ENCODE peak calls at places on chromosomes 1 and 21, in five cellular contexts. F is H1, L is stomach, C is fibroblast of lung, I is HAP-1. A is an unnamed sample.

GRCh38 chr1:33624991-33625870 is 152.8 kb downstream of the ZSCAN20 start:
- DNase-seq in F (no peak), I (no peak), L (no peak), C (no peak), A (no peak)

GRCh38 chr1:8448906-8449661 is 131.2 kb downstream of the SLC45A1 start:
- DNase-seq in L (no peak), F (no peak), I (no peak), C (peak; percentile 41), A (no peak)

GRCh38 chr1:14955402-14955801 is 198.1 kb upstream of the TMEM51 start:
- DNase-seq in I (no peak), L (no peak), F (no peak), C (no peak), A (no peak)

GRCh38 chr1:145887631-145888030 is 2.0 kb upstream of the ANKRD35 start:
- DNase-seq in I (peak; percentile 25), F (no peak), L (no peak), C (no peak), A (no peak)

GRCh38 chr1:201419737-201420607 is 1.6 kb downstream of the TNNI1 start:
- DNase-seq in C (no peak), I (no peak), F (no peak), L (no peak), A (no peak)

GRCh38 chr1:156053770-156054499 is at the start of gene UBQLN4:
- DNase-seq in F (no peak), C (peak; percentile 82), L (peak; percentile 91), I (peak; percentile 73), A (peak; percentile 95)

GRCh38 chr1:199862047-199862446 is 165.5 kb upstream of the NR5A2 start:
- DNase-seq in L (no peak), C (no peak), F (no peak), I (no peak), A (no peak)

GRCh38 chr1:71650126-71650525 is 569.3 kb upstream of the ZRANB2 start:
- DNase-seq in F (no peak), L (no peak), I (no peak), C (no peak), A (no peak)

GRCh38 chr1:204366759-204367158 is 7.0 kb upstream of the PLEKHA6 start:
- DNase-seq in F (no peak), C (no peak), L (no peak), I (no peak), A (no peak)

GRCh38 chr1:40394456-40395172 is 21.1 kb downstream of the SMAP2 start:
- DNase-seq in C (peak; percentile 59), I (no peak), L (no peak), F (no peak), A (no peak)

GRCh38 chr21:35244514-35244913 is 195.4 kb upstream of the RUNX1 start:
- DNase-seq in I (no peak), F (no peak), L (peak; percentile 55), C (peak; percentile 14), A (no peak)

GRCh38 chr1:110829955-110830553 is 42.9 kb upstream of the CD53 start:
- DNase-seq in C (peak; percentile 0), F (peak; percentile 15), L (no peak), I (peak; percentile 62), A (no peak)

GRCh38 chr1:98870959-98871903 is 133.4 kb downstream of the PLPPR5 start:
- DNase-seq in C (peak; percentile 5), F (no peak), I (no peak), L (no peak), A (no peak)

GRCh38 chr1:97797403-97798183 is 123.2 kb downstream of the DPYD start:
- DNase-seq in C (peak; percentile 44), F (no peak), L (no peak), I (no peak), A (no peak)

GRCh38 chr1:48670234-48671020 is 106.3 kb downstream of the BEND5 start:
- DNase-seq in F (no peak), I (no peak), L (peak; percentile 63), C (no peak), A (no peak)

GRCh38 chr21:42218836-42219605 is at the start of gene ABCG1:
- DNase-seq in F (no peak), C (peak; percentile 10), I (no peak), L (peak; percentile 70), A (no peak)

GRCh38 chr1:40665335-40666171 is at the start of gene RIMS3:
- DNase-seq in L (peak; percentile 83), I (peak; percentile 36), C (peak; percentile 20), F (no peak), A (no peak)

GRCh38 chr1:115323366-115324004 is 14.6 kb downstream of the NGF start:
- DNase-seq in I (no peak), L (no peak), C (peak; percentile 56), F (no peak), A (no peak)
- H3K4me1 ChIP-seq in I (no peaks in the 10 kb centered on the region), L (no peaks in the 10 kb centered on the region), C (peaks cover 29% of the 10 kb centered on the region), F (no peaks in the 10 kb centered on the region), A (no peaks in the 10 kb centered on the region)

DNA sequence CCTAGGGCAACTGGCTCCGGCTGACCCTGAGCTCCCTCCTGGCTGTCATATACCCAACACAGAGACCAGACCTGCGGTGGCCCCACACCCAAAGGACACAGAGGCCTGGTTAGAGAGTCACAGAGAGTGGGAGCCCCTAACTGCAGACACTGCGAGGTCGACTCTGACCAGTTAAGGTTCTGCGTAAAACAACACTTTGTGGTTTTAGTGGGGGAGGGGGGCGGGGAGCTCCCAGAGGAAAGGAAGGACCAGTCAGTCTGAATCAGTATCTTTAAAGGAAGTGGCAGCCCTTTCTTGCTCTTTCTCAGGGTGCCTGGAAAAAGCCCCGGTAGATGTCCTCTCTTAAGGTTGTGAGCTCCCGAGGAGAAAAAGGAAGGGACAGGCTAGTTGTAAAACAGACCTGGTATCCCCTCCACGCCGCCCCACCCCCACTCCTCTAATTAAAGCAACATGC is 2.4 kb downstream of the SSBP3 start:
- DNase-seq in I (no peak), L (no peak), C (peak; percentile 78), F (no peak), A (no peak)
- H3K4me3 ChIP-seq in I (peak overlapping the region; percentile 64), L (peak overlapping the region; percentile 97), C (peak overlapping the region; percentile 72), F (peak overlapping the region; percentile 84), A (peak overlapping the region; percentile 99)

GRCh38 chr1:2378956-2379732 is 12.2 kb downstream of the MORN1 start:
- DNase-seq in C (no peak), I (no peak), F (no peak), L (no peak), A (no peak)

GRCh38 chr1:2378441-2378851 is 12.9 kb downstream of the MORN1 start:
- DNase-seq in L (no peak), C (no peak), I (no peak), F (no peak), A (no peak)

GRCh38 chr1:2380816-2381591 is 10.3 kb downstream of the MORN1 start:
- DNase-seq in I (no peak), C (no peak), L (no peak), F (no peak), A (no peak)

GRCh38 chr1:2377751-2378440 is 13.5 kb downstream of the MORN1 start:
- DNase-seq in I (no peak), L (no peak), C (no peak), F (no peak), A (no peak)

DNA sequence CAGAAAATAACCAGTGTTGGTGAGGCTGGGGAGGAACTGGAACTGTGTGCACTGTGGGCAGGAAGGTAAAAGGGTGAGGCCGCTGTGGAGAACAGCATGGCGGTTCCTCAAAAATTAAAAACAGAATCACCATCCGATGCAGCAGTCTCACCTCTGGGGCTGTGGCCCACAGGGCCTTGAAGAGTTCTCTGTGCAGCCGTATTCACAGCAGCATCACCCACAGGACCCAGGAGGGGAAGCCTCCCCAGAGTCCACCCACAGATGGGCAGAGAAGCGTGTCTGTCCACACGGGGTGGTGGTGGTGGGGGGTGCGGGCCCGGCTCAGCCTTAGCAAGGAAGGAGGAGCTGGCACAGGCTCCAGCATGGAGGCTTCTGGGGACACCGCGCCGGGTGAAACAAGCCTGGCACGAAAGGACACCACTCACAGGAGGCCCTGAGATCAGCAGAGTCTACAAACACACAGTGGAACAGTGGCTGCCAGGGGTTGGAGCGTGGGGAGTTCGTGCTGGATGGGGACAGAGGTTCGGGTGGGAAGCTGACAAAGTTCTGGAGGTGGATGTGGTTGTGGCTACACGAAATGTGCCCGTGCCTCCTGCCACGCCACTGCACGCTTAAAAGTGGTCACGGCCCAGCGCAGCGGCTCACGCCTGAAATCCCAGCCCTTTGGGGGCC is 11.5 kb downstream of the MORN1 start:
- DNase-seq in F (no peak), C (no peak), L (no peak), I (no peak), A (no peak)
- H3K4me1 ChIP-seq in F (peaks cover 2% of the 10 kb centered on the region), C (no peaks in the 10 kb centered on the region), L (peaks cover 10% of the 10 kb centered on the region), I (no peaks in the 10 kb centered on the region), A (peaks cover 20% of the 10 kb centered on the region)

DNA sequence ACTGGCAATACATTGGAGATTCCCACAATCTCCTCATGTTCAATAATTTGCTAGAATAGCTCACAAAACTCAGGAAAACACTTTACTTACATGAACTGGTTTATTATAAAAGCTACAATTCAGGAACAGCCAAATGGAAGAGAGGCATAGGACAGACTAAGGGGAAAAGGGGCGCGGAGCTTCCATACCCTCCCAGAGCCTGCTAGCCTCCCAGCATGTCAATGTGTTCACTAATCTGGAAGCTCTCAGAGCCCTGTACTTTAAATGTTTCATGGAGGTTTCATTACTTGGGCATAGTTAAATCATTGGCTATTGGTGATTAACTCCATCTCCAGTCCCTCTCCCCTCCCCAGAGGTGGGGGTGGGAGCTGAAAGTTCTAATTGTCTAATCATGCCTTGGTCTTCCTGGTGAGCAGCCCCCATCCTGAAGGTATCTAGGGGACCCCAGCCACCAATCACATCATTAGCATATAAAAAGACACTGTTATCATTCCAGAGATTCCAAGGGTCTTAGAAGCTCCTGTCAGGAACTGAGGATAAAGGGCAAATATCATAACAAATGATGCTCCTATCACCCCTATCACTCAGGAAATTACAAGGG is 10.9 kb upstream of the DMRTB1 start:
- DNase-seq in L (no peak), C (peak; percentile 41), I (peak; percentile 59), F (peak; percentile 47), A (no peak)
- H3K4me3 ChIP-seq in L (no peak overlapping the region), C (no peak overlapping the region), I (no peak overlapping the region), F (peak overlapping the region; percentile 33), A (no peak overlapping the region)

GRCh38 chr21:44951186-44951915 is 11.5 kb downstream of the SLX9 start:
- DNase-seq in L (no peak), I (no peak), C (no peak), F (no peak), A (no peak)

GRCh38 chr21:44950351-44950750 is 10.5 kb downstream of the SLX9 start:
- DNase-seq in C (no peak), L (no peak), I (no peak), F (no peak), A (no peak)

GRCh38 chr21:44949161-44950015 is 9.6 kb downstream of the SLX9 start:
- DNase-seq in L (peak; percentile 91), C (peak; percentile 46), I (peak; percentile 42), F (peak; percentile 53), A (no peak)

GRCh38 chr21:44948426-44949120 is 8.7 kb downstream of the SLX9 start:
- DNase-seq in L (no peak), C (no peak), F (no peak), I (no peak), A (no peak)

DNA sequence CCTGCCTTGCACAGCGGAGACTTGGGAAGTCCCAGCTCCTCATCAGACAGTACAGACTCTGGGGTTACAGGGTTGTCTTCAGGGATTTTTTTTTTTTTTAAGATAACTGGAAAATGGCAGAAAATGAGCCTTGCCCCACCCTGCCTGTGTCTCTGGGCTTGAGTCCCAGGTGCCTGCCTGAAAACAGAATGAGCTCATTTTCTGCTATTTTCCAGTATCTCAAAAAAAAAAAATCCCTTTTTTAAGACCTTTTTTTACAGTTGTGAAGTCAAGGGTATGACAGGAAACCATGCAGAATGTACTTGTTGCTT is 10.1 kb downstream of the SLX9 start:
- DNase-seq in L (no peak), F (no peak), C (no peak), I (no peak), A (no peak)
- H3K4me1 ChIP-seq in L (peaks cover 13% of the 10 kb centered on the region), F (no peaks in the 10 kb centered on the region), C (no peaks in the 10 kb centered on the region), I (no peaks in the 10 kb centered on the region), A (peaks cover 45% of the 10 kb centered on the region)